ENCODE peak calls at places on chromosomes 5 and 9, in seven cellular contexts. D is adrenal gland, M is GM23338, C is A549, T is cardiac fibroblast, S is AG04450, K is pancreas. F is an unnamed sample.

GRCh38 chr9:134290603-134291451 is 35.4 kb upstream of the RXRA start:
- DNase-seq in M (no peak), C (no peak), S (no peak), K (no peak), D (no peak), T (no peak), F (no peak)

GRCh38 chr9:121261107-121261460 is 6.9 kb upstream of the GSN start:
- DNase-seq in C (no peak), D (no peak), S (no peak), K (no peak), M (peak; percentile 46), T (peak; percentile 47), F (peak; percentile 27)

GRCh38 chr5:136309376-136309775 is 56.0 kb downstream of the TRPC7 start:
- DNase-seq in S (no peak), D (no peak), K (no peak), T (no peak), M (no peak), C (no peak), F (no peak)

GRCh38 chr5:160047362-160047761 is 38.4 kb downstream of the TTC1 start:
- DNase-seq in D (no peak), T (no peak), C (no peak), M (no peak), S (no peak), K (no peak), F (peak; percentile 76)

GRCh38 chr9:78601957-78602565 is 305.1 kb downstream of the PSAT1 start:
- DNase-seq in K (peak; percentile 52), S (no peak), T (peak; percentile 73), C (peak; percentile 72), D (no peak), M (peak; percentile 65), F (peak; percentile 60)

GRCh38 chr9:15147471-15147870 is 159.5 kb downstream of the TTC39B start:
- DNase-seq in D (no peak), C (no peak), T (peak; percentile 69), K (no peak), M (no peak), S (no peak), F (peak; percentile 27)

GRCh38 chr9:96417051-96417586 is 1.1 kb downstream of the ZNF367 start:
- DNase-seq in D (peak; percentile 86), M (peak; percentile 91), K (peak; percentile 85), T (peak; percentile 78), C (peak; percentile 88), S (peak; percentile 30), F (peak; percentile 64)

GRCh38 chr5:1962619-1963355 is 80.1 kb upstream of the IRX4 start:
- DNase-seq in M (no peak), T (no peak), C (no peak), K (no peak), D (no peak), S (no peak), F (no peak)

GRCh38 chr5:115069087-115069968 is 100.4 kb downstream of the TRIM36 start:
- DNase-seq in T (peak; percentile 70), K (peak; percentile 47), D (peak; percentile 44), C (peak; percentile 60), S (peak; percentile 27), M (peak; percentile 81), F (peak; percentile 57)

GRCh38 chr5:73945505-73945904 is 319.5 kb downstream of the ARHGEF28 start:
- DNase-seq in T (no peak), S (no peak), C (peak; percentile 53), D (no peak), M (peak; percentile 70), K (peak; percentile 20), F (no peak)

GRCh38 chr5:8598996-8599395 is 730.0 kb downstream of the MTRR start:
- DNase-seq in T (no peak), C (no peak), K (no peak), S (no peak), D (no peak), M (no peak), F (no peak)

GRCh38 chr5:121805931-121806330 is 45.8 kb upstream of the FTMT start:
- DNase-seq in S (no peak), D (no peak), T (no peak), M (no peak), C (no peak), K (no peak), F (no peak)
- TF ChIP-seq CTCF in S (no peak), D (no peak), T (no peak), M (no peak), C (no peak), K (no peak), F (no peak)

DNA sequence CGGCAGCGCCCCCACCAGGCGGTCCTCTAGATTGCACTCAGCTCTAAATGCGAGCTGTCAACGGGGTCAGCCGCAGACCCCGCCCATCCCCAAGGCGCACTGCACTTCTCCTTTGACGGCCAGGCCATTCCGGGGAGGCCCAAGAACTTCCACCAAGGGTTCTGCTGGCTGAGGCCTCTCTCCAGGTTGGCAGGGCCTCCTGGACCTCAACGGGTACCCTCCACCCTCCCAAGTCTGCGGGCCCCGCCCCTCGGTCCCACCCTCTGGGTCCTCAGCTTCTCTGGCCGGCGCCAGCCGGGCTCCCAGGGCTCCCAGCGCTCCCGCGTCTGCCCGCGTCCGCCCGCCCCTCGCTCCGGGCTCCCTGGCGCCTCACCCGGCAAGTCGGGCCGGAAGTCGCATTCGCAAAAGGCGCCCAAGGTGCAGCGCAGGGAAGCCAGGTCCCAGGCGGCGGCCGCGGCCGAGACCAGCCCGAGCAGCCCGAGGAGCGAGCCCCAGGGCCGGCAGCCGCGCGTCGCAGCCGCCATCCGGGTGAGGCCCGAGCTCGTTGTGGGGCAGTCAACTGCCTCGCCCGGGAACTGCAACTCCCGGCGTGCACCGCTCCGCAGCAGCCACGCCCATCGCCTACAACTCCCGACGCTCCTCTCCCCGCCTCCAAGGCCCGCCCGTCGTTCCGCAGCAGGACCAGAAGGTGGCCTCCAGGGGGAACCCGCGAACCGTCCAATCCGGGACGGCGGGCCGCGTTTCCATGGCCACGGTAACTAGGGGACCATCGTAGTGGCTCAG is at the start of gene TOR2A:
- DNase-seq in D (peak; percentile 97), C (peak; percentile 97), S (peak; percentile 91), M (peak; percentile 99), T (peak; percentile 98), K (peak; percentile 97), F (peak; percentile 95)
- H3K4me3 ChIP-seq in D (peak within 1 kb of the TSS; percentile 18), C (peak within 1 kb of the TSS; percentile 72), S (peak within 1 kb of the TSS; percentile 72), M (peak within 1 kb of the TSS; percentile 91), T (peak within 1 kb of the TSS; percentile 54), K (peak within 1 kb of the TSS; percentile 61), F (peak within 1 kb of the TSS; percentile 78)

GRCh38 chr9:110142868-110143866 is 64.8 kb downstream of the C9orf152 start:
- DNase-seq in C (peak; percentile 51), D (no peak), M (peak; percentile 59), T (no peak), K (no peak), S (no peak), F (peak; percentile 46)
- TF ChIP-seq CTCF in C (no peak), D (no peak), M (peak; percentile 51), T (no peak), K (no peak), S (no peak), F (no peak)

GRCh38 chr5:134175874-134176522 is 752 bp downstream of the SKP1 start:
- DNase-seq in C (peak; percentile 22), S (no peak), K (no peak), M (peak; percentile 42), D (peak; percentile 32), T (peak; percentile 41), F (peak; percentile 33)
- H3K4me3 ChIP-seq in C (peak overlapping the region; percentile 89), S (peak overlapping the region; percentile 90), K (peak overlapping the region; percentile 85), M (peak overlapping the region; percentile 81), D (peak overlapping the region; percentile 95), T (peak overlapping the region; percentile 86), F (peak overlapping the region; percentile 87)

GRCh38 chr5:15980835-15981234 is 198.8 kb downstream of the MARCHF11 start:
- DNase-seq in C (no peak), T (no peak), M (no peak), K (no peak), S (no peak), D (no peak), F (no peak)

GRCh38 chr5:15983392-15983791 is 196.2 kb downstream of the MARCHF11 start:
- DNase-seq in M (no peak), S (no peak), T (no peak), K (no peak), C (no peak), D (no peak), F (no peak)

DNA sequence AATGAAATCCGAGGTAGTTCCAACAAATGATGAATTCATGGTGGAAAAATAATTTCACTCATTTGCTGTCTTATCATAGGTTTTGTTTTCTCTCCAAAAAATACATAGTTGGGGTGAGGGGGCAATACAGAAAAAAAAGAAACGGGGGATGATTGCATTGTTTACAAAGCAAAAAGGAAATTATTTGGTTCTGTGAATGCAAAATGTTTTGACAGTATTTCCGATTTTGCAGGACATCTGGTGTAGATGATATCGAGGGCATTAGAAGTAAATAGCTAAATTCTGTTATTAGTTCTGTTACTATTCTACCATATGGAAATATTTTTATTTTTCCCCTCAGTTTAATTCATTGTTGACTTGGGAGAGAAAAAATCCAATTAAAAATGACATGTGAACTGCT is 201.7 kb downstream of the MARCHF11 start:
- DNase-seq in D (no peak), M (no peak), K (no peak), T (no peak), C (no peak), S (no peak), F (no peak)
- TF ChIP-seq CTCF in D (no peak), M (no peak), K (no peak), T (no peak), C (no peak), S (no peak), F (no peak)

DNA sequence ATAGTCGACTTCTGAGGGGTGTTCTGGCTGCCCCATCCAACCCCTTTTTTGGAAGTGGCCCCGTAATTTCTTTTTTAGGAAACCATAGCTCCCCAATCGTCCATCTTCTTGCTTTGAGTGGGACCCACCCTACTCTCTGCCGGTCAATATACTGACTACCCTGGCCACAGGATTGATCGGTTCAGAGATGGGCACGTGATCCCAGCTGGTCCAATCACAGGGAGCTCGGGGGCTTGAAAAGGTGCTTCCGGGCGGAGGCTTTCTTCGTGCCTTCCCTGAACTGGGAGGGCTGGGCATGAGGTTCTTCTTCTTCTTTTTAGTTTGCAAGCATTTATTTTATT is 78.7 kb upstream of the SH3PXD2B start:
- DNase-seq in K (no peak), C (no peak), M (no peak), S (no peak), D (no peak), T (no peak), F (no peak)
- H3K4me3 ChIP-seq in K (no peak overlapping the region), C (no peak overlapping the region), M (no peak overlapping the region), S (no peak overlapping the region), D (no peak overlapping the region), T (no peak overlapping the region), F (no peak overlapping the region)

GRCh38 chr9:116264361-116264760 is 110.8 kb downstream of the PAPPA start:
- DNase-seq in M (no peak), T (no peak), S (no peak), K (no peak), C (no peak), D (no peak), F (no peak)
- TF ChIP-seq CTCF in M (no peak), T (no peak), S (no peak), K (no peak), C (no peak), D (no peak), F (no peak)

F was measured in fibroblast of the aortic adventitia.